ENCODE peak calls at places on chromosomes 12 and 14, in ten cellular contexts. Y, K, Z, D, E, I, O, R, C and Q are unnamed samples.

GRCh38 chr14:55706893-55707292 is 126.9 kb downstream of the KTN1 start:
- DNase-seq in Y (no peak), K (no peak), Z (peak; percentile 60), D (no peak), E (no peak), I (no peak), O (no peak), R (no peak), C (peak; percentile 52), Q (no peak)

GRCh38 chr14:64208981-64209380 is 85.2 kb downstream of the ESR2 start:
- DNase-seq in Y (no peak), K (no peak), Z (no peak), D (no peak), E (no peak), I (no peak), O (no peak), R (no peak), C (no peak), Q (no peak)

GRCh38 chr14:21056520-21057163 is 980 bp upstream of the RNASE8 start:
- DNase-seq in Y (no peak), K (no peak), Z (peak; percentile 21), D (no peak), E (no peak), I (no peak), O (no peak), R (no peak), C (peak; percentile 64), Q (no peak)

GRCh38 chr14:55123101-55123500 is 6.0 kb upstream of the LGALS3 start:
- DNase-seq in Y (no peak), K (no peak), Z (peak; percentile 76), D (peak; percentile 92), E (peak; percentile 93), I (no peak), O (peak; percentile 69), R (no peak), C (peak; percentile 66), Q (peak; percentile 84)

GRCh38 chr12:101925935-101926334 is 48.6 kb downstream of the DRAM1 start:
- DNase-seq in Y (no peak), K (no peak), Z (no peak), D (no peak), E (peak; percentile 53), I (no peak), O (no peak), R (no peak), C (no peak), Q (no peak)

GRCh38 chr14:64508215-64508776 is 3.7 kb downstream of the ZBTB1 start:
- DNase-seq in Y (no peak), K (no peak), Z (no peak), D (no peak), E (no peak), I (no peak), O (no peak), R (no peak), C (no peak), Q (no peak)

GRCh38 chr12:122048156-122048555 is 26.5 kb downstream of the BCL7A start:
- DNase-seq in Y (no peak), K (no peak), Z (no peak), D (no peak), E (peak; percentile 63), I (no peak), O (no peak), R (no peak), C (no peak), Q (no peak)

GRCh38 chr12:46981627-46982026 is 97.8 kb upstream of the PCED1B start:
- DNase-seq in Y (no peak), K (no peak), Z (no peak), D (no peak), E (no peak), I (no peak), O (no peak), R (no peak), C (no peak), Q (no peak)

GRCh38 chr14:45199246-45199645 is 53.8 kb downstream of the MIS18BP1 start:
- DNase-seq in Y (no peak), K (no peak), Z (no peak), D (no peak), E (peak; percentile 73), I (no peak), O (no peak), R (no peak), C (peak; percentile 60), Q (no peak)

GRCh38 chr12:3419538-3419937 is 71.5 kb upstream of the PRMT8 start:
- DNase-seq in Y (no peak), K (no peak), Z (no peak), D (no peak), E (no peak), I (no peak), O (no peak), R (no peak), C (no peak), Q (no peak)

GRCh38 chr12:124667671-124668337 is 100.4 kb upstream of the NCOR2 start:
- DNase-seq in Y (no peak), K (no peak), Z (no peak), D (no peak), E (no peak), I (peak; percentile 76), O (peak; percentile 48), R (no peak), C (peak; percentile 45), Q (no peak)

GRCh38 chr12:50517456-50518048 is 12.8 kb downstream of the DIP2B start:
- DNase-seq in Y (no peak), K (no peak), Z (no peak), D (peak; percentile 6), E (peak; percentile 66), I (no peak), O (no peak), R (no peak), C (peak; percentile 71), Q (peak; percentile 57)

GRCh38 chr12:23895792-23896218 is 53.7 kb downstream of the SOX5 start:
- DNase-seq in Y (no peak), K (no peak), Z (no peak), D (no peak), E (peak; percentile 10), I (no peak), O (no peak), R (no peak), C (no peak), Q (no peak)

GRCh38 chr12:20268771-20269170 is 99.6 kb upstream of the PDE3A start:
- DNase-seq in Y (no peak), K (no peak), Z (no peak), D (no peak), E (no peak), I (no peak), O (no peak), R (no peak), C (no peak), Q (no peak)

GRCh38 chr14:95305940-95306339 is 13.8 kb downstream of the CLMN start:
- DNase-seq in Y (no peak), K (no peak), Z (no peak), D (no peak), E (no peak), I (no peak), O (no peak), R (no peak), C (no peak), Q (no peak)
- H3K4me3 ChIP-seq in Y (no peak overlapping the region), K (no peak overlapping the region), Z (no peak overlapping the region), D (no peak overlapping the region), E (no peak overlapping the region), I (no peak overlapping the region), O (no peak overlapping the region), R (no peak overlapping the region), C (no peak overlapping the region), Q (no peak overlapping the region)

DNA sequence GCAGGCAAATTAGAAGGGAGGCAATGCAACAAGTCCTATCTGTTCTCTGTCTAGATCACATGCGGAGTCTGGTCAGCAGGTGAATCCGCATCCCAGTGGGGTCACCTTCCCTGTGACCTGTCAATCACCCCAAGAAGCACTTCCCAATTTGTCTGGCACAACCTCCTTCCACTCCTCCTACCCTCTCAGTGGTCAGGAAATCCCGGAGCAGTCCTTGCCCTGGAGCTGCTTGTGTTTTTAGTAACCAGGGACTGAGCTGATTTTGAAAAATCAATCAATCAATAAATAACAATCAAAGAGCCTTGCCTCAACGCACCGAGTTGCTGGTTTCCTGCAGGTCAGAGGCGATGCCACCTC is 572 bp upstream of the ACSS3 start:
- DNase-seq in Y (no peak), K (peak; percentile 56), Z (no peak), D (no peak), E (peak; percentile 66), I (no peak), O (no peak), R (no peak), C (no peak), Q (no peak)
- H3K4me3 ChIP-seq in Y (no peak overlapping the region), K (peak overlapping the region; percentile 87), Z (no peak overlapping the region), D (peak overlapping the region; percentile 51), E (peak overlapping the region; percentile 75), I (peak overlapping the region; percentile 51), O (peak overlapping the region; percentile 87), R (peak overlapping the region; percentile 85), C (no peak overlapping the region), Q (peak overlapping the region; percentile 58)

DNA sequence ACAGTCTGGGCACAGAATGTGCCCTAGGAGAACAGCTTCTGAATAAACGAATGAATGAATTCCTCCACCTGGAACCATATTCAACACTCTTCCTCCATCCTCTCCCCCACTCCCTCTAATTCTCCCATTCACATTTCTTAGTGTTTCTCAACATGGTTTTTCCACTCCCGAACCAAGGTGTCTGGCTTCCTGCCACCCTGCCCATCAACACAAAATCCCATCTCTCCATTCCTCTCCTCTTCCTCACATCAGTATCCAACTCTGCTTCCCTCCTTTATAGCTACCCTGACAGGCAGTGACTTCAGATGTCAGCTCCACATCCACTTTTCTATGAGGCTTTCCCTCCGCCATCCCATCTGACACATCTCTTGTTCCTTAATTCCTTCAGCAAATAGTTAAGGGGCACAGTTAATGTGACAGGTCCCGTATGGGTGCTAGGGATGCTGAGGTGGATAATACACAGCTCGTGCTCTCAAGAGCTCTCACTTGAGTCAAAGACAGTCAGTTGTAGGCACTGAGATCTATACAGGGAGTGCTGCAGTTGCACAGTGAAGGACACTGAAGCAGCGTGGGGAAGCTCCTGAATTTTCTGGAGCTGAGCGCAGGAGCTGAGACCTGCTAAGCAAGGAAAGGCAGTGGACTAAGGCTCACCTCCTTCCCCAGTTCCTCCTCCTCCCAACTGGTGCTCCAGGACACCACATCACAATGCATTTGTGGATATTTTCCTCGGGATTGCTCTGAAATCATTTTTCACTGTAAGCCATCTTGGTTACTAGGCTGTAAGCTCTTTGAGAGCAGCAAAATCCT is 2.7 kb downstream of the TNFRSF1A start:
- DNase-seq in Y (no peak), K (no peak), Z (no peak), D (no peak), E (no peak), I (no peak), O (no peak), R (no peak), C (no peak), Q (no peak)
- H3K4me3 ChIP-seq in Y (peak overlapping the region; percentile 91), K (peak overlapping the region; percentile 90), Z (peak overlapping the region; percentile 90), D (peak overlapping the region; percentile 98), E (peak overlapping the region; percentile 99), I (peak overlapping the region; percentile 92), O (peak overlapping the region; percentile 92), R (peak overlapping the region; percentile 99), C (peak overlapping the region; percentile 82), Q (peak overlapping the region; percentile 100)

DNA sequence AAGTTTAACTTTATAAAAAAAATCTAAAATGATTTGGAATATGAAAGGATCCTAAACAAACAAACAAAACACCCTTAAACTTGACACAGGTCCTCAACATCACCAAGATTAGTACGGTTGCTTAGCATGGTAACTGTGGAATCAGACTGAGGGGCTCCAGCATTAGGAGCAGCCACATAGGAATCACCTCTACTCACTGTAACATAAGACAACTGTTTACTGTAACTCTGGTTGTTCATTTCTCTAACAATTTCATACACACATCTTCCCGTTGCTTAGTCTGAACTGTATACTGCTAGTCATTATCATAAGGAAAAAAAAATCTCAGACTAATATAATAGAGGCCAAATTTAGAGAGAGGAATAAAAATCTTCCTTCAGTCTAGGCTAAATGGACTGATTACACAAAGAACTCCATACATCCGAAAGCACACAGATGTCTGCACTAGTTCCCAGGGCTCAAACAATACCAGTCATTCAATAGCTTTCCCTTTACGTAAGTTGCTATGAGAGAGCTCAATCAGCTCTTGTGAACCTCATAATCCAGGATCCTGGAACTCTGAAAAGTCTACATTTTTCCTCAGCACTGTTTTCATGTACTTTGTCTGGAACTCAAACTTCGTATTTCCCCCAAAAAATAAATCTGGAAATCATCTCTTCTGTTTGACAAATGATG is 26.0 kb downstream of the LRP6 start:
- DNase-seq in Y (no peak), K (no peak), Z (no peak), D (peak; percentile 18), E (peak; percentile 12), I (no peak), O (no peak), R (no peak), C (peak; percentile 19), Q (no peak)
- H3K4me3 ChIP-seq in Y (no peak overlapping the region), K (no peak overlapping the region), Z (no peak overlapping the region), D (no peak overlapping the region), E (no peak overlapping the region), I (no peak overlapping the region), O (no peak overlapping the region), R (no peak overlapping the region), C (no peak overlapping the region), Q (no peak overlapping the region)